ENCODE peak calls at places on chromosomes 12 and 14, in four cellular contexts. Y is upper lobe of left lung, X is HepG2, E is A549. N is an unnamed sample.

GRCh38 chr12:6197996-6198395 is 2.2 kb upstream of the CD9 start:
- ATAC-seq in Y (no peak), X (no peak), E (no peak), N (no peak)

GRCh38 chr12:44647891-44648690 is 228.0 kb downstream of the NELL2 start:
- ATAC-seq in Y (no peak), X (no peak), E (no peak), N (no peak)

GRCh38 chr12:80218925-80219714 is 119.8 kb downstream of the OTOGL start:
- ATAC-seq in Y (no peak), X (peak; percentile 89), E (no peak), N (no peak)

GRCh38 chr14:66039495-66039894 is 446.7 kb upstream of the CCDC196 start:
- ATAC-seq in Y (no peak), X (no peak), E (no peak), N (no peak)

GRCh38 chr12:104055686-104056388 is 5.8 kb upstream of the GLT8D2 start:
- ATAC-seq in Y (peak; percentile 91), X (no peak), E (no peak), N (peak; percentile 81)

GRCh38 chr12:50085615-50085928 is 430 bp downstream of the SMARCD1 start:
- ATAC-seq in Y (no peak), X (peak; percentile 13), E (peak; percentile 35), N (no peak)

GRCh38 chr12:6452245-6452731 is 446 bp downstream of the TAPBPL start:
- ATAC-seq in Y (peak; percentile 21), X (peak; percentile 52), E (peak; percentile 72), N (peak; percentile 10)

GRCh38 chr12:115519359-115519758 is 758.1 kb downstream of the MED13L start:
- ATAC-seq in Y (no peak), X (no peak), E (no peak), N (no peak)

GRCh38 chr12:118315821-118316220 is 56.9 kb downstream of the TAOK3 start:
- ATAC-seq in Y (no peak), X (no peak), E (no peak), N (no peak)

GRCh38 chr14:104749111-104749649 is 3.8 kb upstream of the SIVA1 start:
- ATAC-seq in Y (no peak), X (peak; percentile 60), E (no peak), N (no peak)

GRCh38 chr12:6950401-6950801 is 755 bp upstream of the PTPN6 start:
- ATAC-seq in Y (no peak), X (no peak), E (no peak), N (no peak)

GRCh38 chr14:62269204-62269603 is 507.0 kb downstream of the SNAPC1 start:
- ATAC-seq in Y (no peak), X (no peak), E (no peak), N (no peak)

GRCh38 chr12:27924350-27925140 is 48.0 kb downstream of the PTHLH start:
- ATAC-seq in Y (no peak), X (no peak), E (no peak), N (no peak)

GRCh38 chr12:117367006-117367638 is 5.7 kb upstream of the NOS1 start:
- ATAC-seq in Y (no peak), X (peak; percentile 87), E (peak; percentile 86), N (no peak)

GRCh38 chr12:107431942-107432341 is 253.7 kb upstream of the PWP1 start:
- ATAC-seq in Y (no peak), X (no peak), E (no peak), N (no peak)

GRCh38 chr14:74897642-74898041 is 15.9 kb downstream of the DLST start:
- ATAC-seq in Y (no peak), X (no peak), E (no peak), N (no peak)

GRCh38 chr12:127270193-127270592 is 996.8 kb upstream of the TMEM132C start:
- ATAC-seq in Y (no peak), X (no peak), E (no peak), N (peak; percentile 69)

GRCh38 chr12:24730461-24730896 is 218.4 kb downstream of the BCAT1 start:
- ATAC-seq in Y (no peak), X (no peak), E (no peak), N (no peak)

GRCh38 chr14:91088585-91088984 is 25.3 kb upstream of the DGLUCY start:
- ATAC-seq in Y (no peak), X (no peak), E (no peak), N (no peak)

GRCh38 chr12:80512781-80513180 is 68.7 kb downstream of the PTPRQ start:
- ATAC-seq in Y (no peak), X (no peak), E (no peak), N (no peak)

GRCh38 chr14:67837011-67837624 is 17.5 kb downstream of the RAD51B start:
- ATAC-seq in Y (peak; percentile 62), X (no peak), E (peak; percentile 74), N (no peak)

GRCh38 chr14:76904100-76904739 is 78.0 kb downstream of the LRRC74A start:
- ATAC-seq in Y (peak; percentile 49), X (no peak), E (peak; percentile 76), N (peak; percentile 83)

GRCh38 chr14:76901171-76902055 is 75.2 kb downstream of the LRRC74A start:
- ATAC-seq in Y (no peak), X (no peak), E (no peak), N (peak; percentile 20)

GRCh38 chr14:76902591-76902990 is 76.4 kb downstream of the LRRC74A start:
- ATAC-seq in Y (no peak), X (no peak), E (no peak), N (no peak)

GRCh38 chr14:76908834-76909233 is 82.6 kb downstream of the LRRC74A start:
- ATAC-seq in Y (peak; percentile 40), X (no peak), E (no peak), N (no peak)

GRCh38 chr14:76904740-76905569 is 78.7 kb downstream of the LRRC74A start:
- ATAC-seq in Y (peak; percentile 73), X (peak; percentile 43), E (peak; percentile 85), N (peak; percentile 34)
- TF ChIP-seq EP300 in Y (peak; percentile 14), X (no peak), E (peak; percentile 91), N (no peak)

GRCh38 chr12:105317942-105318614 is 12.4 kb upstream of the C12orf75 start:
- ATAC-seq in Y (no peak), X (peak; percentile 84), E (peak; percentile 86), N (no peak)

GRCh38 chr12:105317453-105317852 is 13.0 kb upstream of the C12orf75 start:
- ATAC-seq in Y (no peak), X (peak; percentile 11), E (peak; percentile 60), N (no peak)

GRCh38 chr12:105321125-105321524 is 9.4 kb upstream of the C12orf75 start:
- ATAC-seq in Y (no peak), X (peak; percentile 49), E (no peak), N (no peak)

GRCh38 chr12:105318651-105319483 is 11.6 kb upstream of the C12orf75 start:
- ATAC-seq in Y (no peak), X (no peak), E (no peak), N (no peak)

DNA sequence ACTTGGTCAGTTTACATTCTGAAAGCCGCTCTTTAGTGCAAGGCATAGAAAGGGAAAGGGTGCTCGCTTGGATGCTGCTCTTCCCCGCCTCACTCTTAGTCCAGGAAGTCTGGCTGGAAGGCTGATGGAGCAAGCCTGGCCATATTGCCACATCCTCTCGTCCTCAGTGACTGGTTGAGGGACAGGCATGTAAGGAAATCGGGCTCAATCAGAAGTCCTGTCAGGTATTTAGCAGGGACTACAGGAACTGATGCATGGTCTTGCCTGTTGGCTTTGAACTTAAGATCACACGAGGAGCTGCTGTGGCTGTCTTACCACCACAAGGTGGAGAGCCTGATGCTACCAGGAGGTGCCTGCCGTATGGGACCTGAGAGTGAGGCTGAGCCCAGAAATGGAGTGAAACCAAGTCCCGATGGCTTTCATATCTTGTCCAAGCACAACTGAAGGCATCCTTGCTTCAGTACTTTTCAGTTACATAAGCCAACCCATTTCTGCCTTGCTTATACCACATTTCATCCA is 10.7 kb upstream of the C12orf75 start:
- ATAC-seq in Y (no peak), X (peak; percentile 11), E (peak; percentile 42), N (no peak)
- TF ChIP-seq CTCF in Y (no peak), X (no peak), E (no peak), N (no peak)

GRCh38 chr14:103528512-103529382 is at the start of gene TRMT61A:
- ATAC-seq in Y (peak; percentile 88), X (peak; percentile 71), E (peak; percentile 79), N (peak; percentile 88)
- H3K4me1 ChIP-seq in Y (peaks cover 50% of the 10 kb centered on the region), X (peaks cover 66% of the 10 kb centered on the region), E (peaks cover 50% of the 10 kb centered on the region), N (peaks cover 2% of the 10 kb centered on the region)

DNA sequence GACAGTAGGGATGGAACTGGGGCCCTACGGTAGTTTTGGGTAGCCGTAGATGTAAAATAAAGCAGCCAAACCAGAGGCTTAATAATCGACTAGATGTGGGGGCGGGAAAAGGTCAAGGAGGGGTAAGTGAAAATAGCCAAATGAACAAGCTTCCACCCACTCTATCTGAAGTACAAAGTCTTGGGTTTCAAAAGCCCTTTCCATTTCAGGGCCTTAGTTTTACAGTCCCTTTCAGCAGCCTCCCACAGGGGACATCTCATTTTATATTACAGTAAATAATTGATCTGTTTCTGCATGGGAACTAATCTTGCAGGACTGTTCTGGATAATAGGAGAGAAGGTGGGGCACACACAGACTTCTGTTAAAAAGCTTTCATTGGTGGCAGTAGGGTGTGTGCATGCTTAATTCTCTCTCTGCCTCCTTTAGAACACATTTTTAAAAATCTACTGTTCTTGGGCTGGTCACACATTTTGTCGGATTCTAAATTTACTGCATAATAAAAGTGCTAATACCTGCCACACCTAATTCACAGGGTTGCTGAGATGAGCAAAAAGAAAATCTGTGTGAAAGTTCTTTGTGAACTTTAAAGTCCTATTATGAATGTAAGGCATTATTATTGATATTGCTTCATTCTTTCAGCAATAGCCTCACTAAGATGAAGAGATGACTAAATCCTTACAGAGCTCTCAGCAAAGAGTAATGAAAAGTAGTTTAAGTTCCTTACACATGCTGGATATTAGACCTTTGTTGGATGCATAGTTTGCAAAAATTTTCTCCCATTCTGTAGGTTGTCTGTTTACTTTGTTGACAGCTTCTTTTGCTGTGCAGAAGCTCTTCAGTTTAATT is 104.6 kb downstream of the ITPR2 start:
- ATAC-seq in Y (no peak), X (peak; percentile 45), E (no peak), N (no peak)
- TF ChIP-seq EP300 in Y (no peak), X (no peak), E (no peak), N (no peak)

DNA sequence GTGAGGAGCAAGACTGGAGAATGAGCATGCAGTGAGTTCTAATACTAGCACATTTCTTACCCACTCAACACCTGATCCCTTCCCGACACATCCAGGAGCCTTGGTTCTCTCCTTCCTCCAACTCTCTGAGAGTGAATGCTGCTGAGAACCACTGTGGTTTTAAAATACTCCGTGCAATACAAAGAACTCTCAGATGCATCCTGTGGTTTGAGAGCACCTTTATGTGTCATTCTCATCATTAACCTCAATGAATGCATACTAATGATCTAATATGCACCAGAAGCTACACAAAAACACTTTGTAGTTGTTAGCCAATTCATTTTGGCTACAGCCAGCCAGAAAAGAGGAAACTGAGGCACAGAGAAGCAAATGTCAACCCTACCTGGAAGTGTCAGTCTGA is 87.6 kb downstream of the GALNT8 start:
- ATAC-seq in Y (no peak), X (no peak), E (no peak), N (no peak)
- TF ChIP-seq CTCF in Y (no peak), X (no peak), E (no peak), N (no peak)